ENCODE peak calls at places on chromosomes 11 and 22, in eight cellular contexts. S is fibroblast of mammary gland; B is fibroblast of lung; C is heart left ventricle; M is pancreas; O is GM20000; J is CD4-positive, alpha-beta T cell; U is tibial artery. K is an unnamed sample.

GRCh38 chr11:5737091-5737490 is 843 bp downstream of the OR56B1 start:
- DNase-seq in S (peak), B (peak), C (no peak), M (no peak), O (no peak), J (no peak), U (no peak), K (no peak)

GRCh38 chr11:2892215-2893020 is 6.8 kb upstream of the CDKN1C start:
- DNase-seq in S (peak), B (peak), C (peak), M (no peak), O (peak), J (peak), U (no peak), K (peak)

GRCh38 chr22:24435323-24435645 is 7.9 kb downstream of the ADORA2A start:
- DNase-seq in S (no peak), B (no peak), C (no peak), M (no peak), O (no peak), J (no peak), U (no peak), K (no peak)

GRCh38 chr11:62830904-62831519 is 839 bp downstream of the STX5 start:
- DNase-seq in S (no peak), B (no peak), C (no peak), M (peak), O (peak), J (no peak), U (no peak), K (peak)

GRCh38 chr22:38196791-38197429 is 4.9 kb upstream of the MAFF start:
- DNase-seq in S (no peak), B (no peak), C (no peak), M (no peak), O (no peak), J (no peak), U (no peak), K (no peak)

GRCh38 chr22:46843691-46844297 is 81.3 kb downstream of the TBC1D22A start:
- DNase-seq in S (no peak), B (peak), C (no peak), M (no peak), O (no peak), J (no peak), U (no peak), K (no peak)

GRCh38 chr22:17007257-17007656 is 765 bp downstream of the GAB4 start:
- DNase-seq in S (no peak), B (no peak), C (no peak), M (no peak), O (no peak), J (no peak), U (no peak), K (no peak)

GRCh38 chr11:95556011-95556341 is 233.6 kb downstream of the FAM76B start:
- DNase-seq in S (no peak), B (no peak), C (no peak), M (no peak), O (no peak), J (no peak), U (no peak), K (no peak)

GRCh38 chr22:45317551-45318167 is 7.9 kb downstream of the FAM118A start:
- DNase-seq in S (peak), B (peak), C (peak), M (no peak), O (no peak), J (peak), U (peak), K (no peak)
- TF ChIP-seq CTCF in S (peak), B (peak), C (peak), M (no peak), O (no peak), J (no peak), U (peak), K (no peak)

GRCh38 chr11:27839226-27839913 is 139.1 kb upstream of the BDNF start:
- DNase-seq in S (peak), B (peak), C (no peak), M (no peak), O (no peak), J (no peak), U (no peak), K (no peak)
- TF ChIP-seq CTCF in S (peak), B (no peak), C (peak), M (peak), O (peak), J (no peak), U (no peak), K (peak)

GRCh38 chr11:119085523-119085878 is 820 bp downstream of the HMBS start:
- DNase-seq in S (no peak), B (peak), C (no peak), M (no peak), O (peak), J (no peak), U (no peak), K (no peak)

GRCh38 chr11:119081682-119082081 is 3.0 kb upstream of the HMBS start:
- DNase-seq in S (no peak), B (no peak), C (no peak), M (no peak), O (no peak), J (no peak), U (no peak), K (no peak)

GRCh38 chr11:119087747-119088241 is 3.1 kb downstream of the HMBS start:
- DNase-seq in S (no peak), B (no peak), C (no peak), M (no peak), O (no peak), J (no peak), U (no peak), K (no peak)

GRCh38 chr11:119089319-119089718 is 4.6 kb downstream of the HMBS start:
- DNase-seq in S (no peak), B (no peak), C (no peak), M (no peak), O (no peak), J (no peak), U (no peak), K (no peak)

GRCh38 chr11:119084663-119085522 is at the start of gene HMBS:
- DNase-seq in S (peak), B (peak), C (peak), M (peak), O (peak), J (peak), U (peak), K (peak)
- TF ChIP-seq CTCF in S (no peak), B (no peak), C (no peak), M (no peak), O (no peak), J (no peak), U (no peak), K (no peak)

GRCh38 chr11:68020575-68020974 is 9.9 kb upstream of the NDUFS8 start:
- DNase-seq in S (no peak), B (no peak), C (no peak), M (no peak), O (no peak), J (no peak), U (no peak), K (no peak)
- TF ChIP-seq CTCF in S (peak), B (peak), C (peak), M (peak), O (no peak), J (no peak), U (no peak), K (no peak)

GRCh38 chr11:46845740-46846509 is at the start of gene CKAP5:
- DNase-seq in S (peak), B (peak), C (peak), M (peak), O (peak), J (peak), U (peak), K (peak)
- TF ChIP-seq CTCF in S (no peak), B (no peak), C (no peak), M (no peak), O (no peak), J (no peak), U (peak), K (no peak)

GRCh38 chr11:63974259-63975143 is at the start of gene COX8A:
- DNase-seq in S (peak), B (peak), C (peak), M (peak), O (peak), J (peak), U (peak), K (peak)

GRCh38 chr11:63978551-63979235 is 4.3 kb downstream of the COX8A start:
- DNase-seq in S (no peak), B (no peak), C (no peak), M (no peak), O (no peak), J (no peak), U (no peak), K (no peak)

GRCh38 chr11:63979426-63979825 is 5.0 kb downstream of the COX8A start:
- DNase-seq in S (no peak), B (no peak), C (no peak), M (no peak), O (no peak), J (no peak), U (no peak), K (no peak)
- TF ChIP-seq CTCF in S (no peak), B (no peak), C (no peak), M (no peak), O (no peak), J (no peak), U (no peak), K (no peak)

DNA sequence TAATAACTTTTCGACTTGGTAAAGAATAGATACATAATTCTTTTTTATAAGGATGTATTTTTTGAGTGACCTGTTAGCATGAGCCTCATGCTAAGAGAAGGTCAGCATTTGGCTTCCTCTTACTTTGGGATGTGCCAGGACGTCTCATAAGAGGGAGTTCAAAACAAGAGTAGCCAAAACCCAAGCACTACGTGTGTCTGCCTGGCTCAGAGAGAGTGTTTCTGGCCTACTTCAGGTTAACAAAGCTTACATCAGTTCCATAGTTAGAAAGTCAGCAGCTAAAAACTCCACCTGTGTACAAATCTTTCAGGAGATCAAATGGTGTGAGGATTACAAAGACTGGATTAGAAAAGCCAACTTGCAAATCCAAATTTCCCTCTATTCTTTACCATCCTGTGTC is 13.9 kb downstream of the SNX19 start:
- DNase-seq in S (no peak), B (no peak), C (no peak), M (no peak), O (no peak), J (no peak), U (no peak), K (no peak)
- TF ChIP-seq CTCF in S (no peak), B (no peak), C (no peak), M (no peak), O (no peak), J (no peak), U (no peak), K (no peak)

GRCh38 chr22:32518848-32519247 is 44.2 kb downstream of the FBXO7 start:
- DNase-seq in S (no peak), B (no peak), C (no peak), M (no peak), O (no peak), J (no peak), U (no peak), K (no peak)
- TF ChIP-seq CTCF in S (peak), B (no peak), C (no peak), M (no peak), O (peak), J (no peak), U (no peak), K (peak)

K was measured in GM13977.